ENCODE peak calls at places on chromosome 18, in nine cellular contexts. One of them, this sample, is unnamed.

GRCh38 chr18:49017813-49018552 is 67.2 kb upstream of the SMAD7 start:
- DNase-seq in spleen: peak
- DNase-seq in Karpas-422: no peak
- DNase-seq in CD8-positive, alpha-beta memory T cell: no peak
- DNase-seq in SK-N-SH: peak
- DNase-seq in small intestine: no peak
- DNase-seq in breast epithelium: peak
- DNase-seq in colonic mucosa: peak
- DNase-seq in keratinocyte: no peak
- DNase-seq in this sample: no peak

GRCh38 chr18:8364385-8364784 is 244.9 kb upstream of the RAB12 start:
- DNase-seq in spleen: no peak
- DNase-seq in Karpas-422: no peak
- DNase-seq in CD8-positive, alpha-beta memory T cell: no peak
- DNase-seq in SK-N-SH: no peak
- DNase-seq in small intestine: no peak
- DNase-seq in breast epithelium: no peak
- DNase-seq in colonic mucosa: no peak
- DNase-seq in keratinocyte: no peak
- DNase-seq in this sample: no peak

GRCh38 chr18:3060667-3061580 is 48.0 kb upstream of the LPIN2 start:
- DNase-seq in spleen: no peak
- DNase-seq in Karpas-422: no peak
- DNase-seq in CD8-positive, alpha-beta memory T cell: peak
- DNase-seq in SK-N-SH: no peak
- DNase-seq in small intestine: no peak
- DNase-seq in breast epithelium: no peak
- DNase-seq in colonic mucosa: no peak
- DNase-seq in keratinocyte: no peak
- DNase-seq in this sample: no peak

GRCh38 chr18:53541924-53542323 is 682.5 kb downstream of the MBD2 start:
- DNase-seq in spleen: no peak
- DNase-seq in Karpas-422: no peak
- DNase-seq in CD8-positive, alpha-beta memory T cell: no peak
- DNase-seq in SK-N-SH: no peak
- DNase-seq in small intestine: no peak
- DNase-seq in breast epithelium: no peak
- DNase-seq in colonic mucosa: no peak
- DNase-seq in keratinocyte: no peak
- DNase-seq in this sample: no peak

GRCh38 chr18:75244336-75244735 is 33.7 kb downstream of the TSHZ1 start:
- DNase-seq in spleen: no peak
- DNase-seq in Karpas-422: no peak
- DNase-seq in CD8-positive, alpha-beta memory T cell: no peak
- DNase-seq in SK-N-SH: peak
- DNase-seq in small intestine: peak
- DNase-seq in breast epithelium: no peak
- DNase-seq in colonic mucosa: no peak
- DNase-seq in keratinocyte: no peak
- DNase-seq in this sample: peak

GRCh38 chr18:45014047-45014501 is 333.4 kb downstream of the SETBP1 start:
- DNase-seq in spleen: no peak
- DNase-seq in Karpas-422: no peak
- DNase-seq in CD8-positive, alpha-beta memory T cell: no peak
- DNase-seq in SK-N-SH: peak
- DNase-seq in small intestine: no peak
- DNase-seq in breast epithelium: peak
- DNase-seq in colonic mucosa: no peak
- DNase-seq in keratinocyte: peak
- DNase-seq in this sample: no peak

GRCh38 chr18:32803571-32803970 is 30.7 kb upstream of the KLHL14 start:
- DNase-seq in spleen: no peak
- DNase-seq in Karpas-422: peak
- DNase-seq in CD8-positive, alpha-beta memory T cell: no peak
- DNase-seq in SK-N-SH: no peak
- DNase-seq in small intestine: no peak
- DNase-seq in breast epithelium: no peak
- DNase-seq in colonic mucosa: no peak
- DNase-seq in keratinocyte: no peak
- DNase-seq in this sample: no peak

GRCh38 chr18:49023938-49024341 is 73.2 kb upstream of the SMAD7 start:
- DNase-seq in spleen: peak
- DNase-seq in Karpas-422: no peak
- DNase-seq in CD8-positive, alpha-beta memory T cell: no peak
- DNase-seq in SK-N-SH: no peak
- DNase-seq in small intestine: no peak
- DNase-seq in breast epithelium: peak
- DNase-seq in colonic mucosa: peak
- DNase-seq in keratinocyte: no peak
- DNase-seq in this sample: no peak

GRCh38 chr18:36829362-36830140 is 624 bp downstream of the KIAA1328 start:
- DNase-seq in spleen: no peak
- DNase-seq in Karpas-422: peak
- DNase-seq in CD8-positive, alpha-beta memory T cell: no peak
- DNase-seq in SK-N-SH: no peak
- DNase-seq in small intestine: peak
- DNase-seq in breast epithelium: no peak
- DNase-seq in colonic mucosa: peak
- DNase-seq in keratinocyte: no peak
- DNase-seq in this sample: no peak

GRCh38 chr18:35005963-35006577 is 35.1 kb upstream of the MAPRE2 start:
- DNase-seq in spleen: no peak
- DNase-seq in Karpas-422: peak
- DNase-seq in CD8-positive, alpha-beta memory T cell: peak
- DNase-seq in SK-N-SH: peak
- DNase-seq in small intestine: peak
- DNase-seq in breast epithelium: no peak
- DNase-seq in colonic mucosa: no peak
- DNase-seq in keratinocyte: no peak
- DNase-seq in this sample: no peak

GRCh38 chr18:58861353-58861752 is 3.3 kb upstream of the ZNF532 start:
- DNase-seq in spleen: no peak
- DNase-seq in Karpas-422: no peak
- DNase-seq in CD8-positive, alpha-beta memory T cell: no peak
- DNase-seq in SK-N-SH: no peak
- DNase-seq in small intestine: no peak
- DNase-seq in breast epithelium: no peak
- DNase-seq in colonic mucosa: no peak
- DNase-seq in keratinocyte: no peak
- DNase-seq in this sample: no peak

GRCh38 chr18:8946046-8946838 is 156.3 kb upstream of the NDUFV2 start:
- DNase-seq in spleen: no peak
- DNase-seq in Karpas-422: no peak
- DNase-seq in CD8-positive, alpha-beta memory T cell: no peak
- DNase-seq in SK-N-SH: no peak
- DNase-seq in small intestine: no peak
- DNase-seq in breast epithelium: no peak
- DNase-seq in colonic mucosa: no peak
- DNase-seq in keratinocyte: peak
- DNase-seq in this sample: no peak

GRCh38 chr18:32276896-32277295 is 87.1 kb downstream of the MEP1B start:
- DNase-seq in spleen: no peak
- DNase-seq in Karpas-422: no peak
- DNase-seq in CD8-positive, alpha-beta memory T cell: no peak
- DNase-seq in SK-N-SH: no peak
- DNase-seq in small intestine: no peak
- DNase-seq in breast epithelium: no peak
- DNase-seq in colonic mucosa: no peak
- DNase-seq in keratinocyte: no peak
- DNase-seq in this sample: no peak

DNA sequence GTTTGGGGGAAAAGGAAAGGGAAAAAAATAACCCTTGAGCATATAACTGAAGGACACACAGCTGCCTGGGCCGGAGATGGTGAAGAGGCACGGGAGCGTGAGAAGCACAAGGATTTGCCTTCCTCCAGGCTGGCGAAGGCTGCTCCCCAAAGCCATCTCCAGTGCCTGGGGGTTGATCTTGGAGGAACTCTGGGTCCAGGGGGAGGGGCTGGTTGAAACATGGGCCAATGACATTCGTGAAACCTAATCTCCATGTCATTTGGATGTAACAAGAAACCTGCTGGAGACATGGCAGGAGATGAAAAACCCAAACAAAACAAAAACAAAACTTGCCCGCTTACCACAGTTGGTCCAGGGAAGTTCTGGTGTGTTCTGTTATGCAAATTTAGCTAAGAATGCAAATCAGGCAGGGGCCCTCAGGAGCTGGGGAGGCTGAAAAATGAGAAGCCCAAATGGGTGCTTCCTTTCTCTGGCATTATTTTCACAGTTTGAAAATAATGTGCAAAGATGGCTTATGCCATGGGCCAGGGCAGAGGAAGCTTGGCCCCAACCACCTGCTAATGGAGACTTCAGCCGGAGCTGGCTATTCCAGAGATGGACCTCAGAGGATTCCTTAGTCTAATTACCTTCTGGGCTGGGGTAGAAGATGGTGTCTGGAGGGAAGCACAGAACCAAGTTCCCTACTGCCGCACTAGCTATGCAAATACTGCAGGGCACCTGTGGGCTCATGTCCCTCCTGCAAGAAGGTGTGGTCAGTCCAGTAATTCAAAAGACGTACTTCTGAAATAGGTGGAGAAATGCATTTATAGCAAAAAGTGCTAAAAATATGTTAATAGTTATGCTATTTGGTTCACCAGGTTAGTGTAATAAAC is 180.9 kb downstream of the BCL2 start:
- DNase-seq in spleen: peak
- DNase-seq in Karpas-422: peak
- DNase-seq in CD8-positive, alpha-beta memory T cell: no peak
- DNase-seq in SK-N-SH: no peak
- DNase-seq in small intestine: no peak
- DNase-seq in breast epithelium: no peak
- DNase-seq in colonic mucosa: no peak
- DNase-seq in keratinocyte: no peak
- DNase-seq in this sample: no peak
- H3K27ac ChIP-seq in spleen: peak
- H3K27ac ChIP-seq in Karpas-422: peak
- H3K27ac ChIP-seq in CD8-positive, alpha-beta memory T cell: no peak
- H3K27ac ChIP-seq in SK-N-SH: no peak
- H3K27ac ChIP-seq in small intestine: no peak
- H3K27ac ChIP-seq in breast epithelium: peak
- H3K27ac ChIP-seq in colonic mucosa: no peak
- H3K27ac ChIP-seq in keratinocyte: no peak
- H3K27ac ChIP-seq in this sample: no peak

DNA sequence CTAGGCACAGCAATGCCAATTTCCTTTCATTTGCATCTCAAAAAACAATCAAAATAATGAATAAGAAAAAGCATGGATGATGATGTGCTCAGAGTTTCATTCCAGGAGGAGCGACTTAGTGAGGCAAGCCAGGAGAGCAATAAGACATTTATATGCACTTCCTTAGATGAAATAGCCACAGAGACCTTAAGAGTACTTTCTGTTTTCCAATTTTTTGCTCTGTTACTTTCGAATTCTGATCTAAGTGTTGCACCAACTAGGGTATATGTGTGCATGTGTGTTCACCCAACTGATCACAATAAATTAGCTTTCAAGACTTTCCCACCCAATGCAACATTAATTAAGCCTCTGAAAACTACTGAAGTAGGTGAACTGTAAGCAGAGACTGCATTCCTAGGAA is 709 bp downstream of the RAB27B start:
- DNase-seq in spleen: no peak
- DNase-seq in Karpas-422: no peak
- DNase-seq in CD8-positive, alpha-beta memory T cell: no peak
- DNase-seq in SK-N-SH: no peak
- DNase-seq in small intestine: peak
- DNase-seq in breast epithelium: no peak
- DNase-seq in colonic mucosa: no peak
- DNase-seq in keratinocyte: no peak
- DNase-seq in this sample: no peak
- H3K4me3 ChIP-seq in spleen: peak
- H3K4me3 ChIP-seq in Karpas-422: no peak
- H3K4me3 ChIP-seq in CD8-positive, alpha-beta memory T cell: peak
- H3K4me3 ChIP-seq in SK-N-SH: peak
- H3K4me3 ChIP-seq in small intestine: peak
- H3K4me3 ChIP-seq in breast epithelium: no peak
- H3K4me3 ChIP-seq in colonic mucosa: peak
- H3K4me3 ChIP-seq in keratinocyte: peak
- H3K4me3 ChIP-seq in this sample: peak

GRCh38 chr18:12518326-12518725 is 110.6 kb downstream of the PRELID3A start:
- DNase-seq in spleen: no peak
- DNase-seq in Karpas-422: no peak
- DNase-seq in CD8-positive, alpha-beta memory T cell: no peak
- DNase-seq in SK-N-SH: no peak
- DNase-seq in small intestine: no peak
- DNase-seq in breast epithelium: no peak
- DNase-seq in colonic mucosa: no peak
- DNase-seq in keratinocyte: no peak
- DNase-seq in this sample: no peak

GRCh38 chr18:12517142-12517541 is 109.4 kb downstream of the PRELID3A start:
- DNase-seq in spleen: no peak
- DNase-seq in Karpas-422: no peak
- DNase-seq in CD8-positive, alpha-beta memory T cell: no peak
- DNase-seq in SK-N-SH: no peak
- DNase-seq in small intestine: no peak
- DNase-seq in breast epithelium: no peak
- DNase-seq in colonic mucosa: no peak
- DNase-seq in keratinocyte: no peak
- DNase-seq in this sample: no peak

GRCh38 chr18:12518832-12519534 is 111.3 kb downstream of the PRELID3A start:
- DNase-seq in spleen: no peak
- DNase-seq in Karpas-422: no peak
- DNase-seq in CD8-positive, alpha-beta memory T cell: no peak
- DNase-seq in SK-N-SH: no peak
- DNase-seq in small intestine: no peak
- DNase-seq in breast epithelium: no peak
- DNase-seq in colonic mucosa: no peak
- DNase-seq in keratinocyte: no peak
- DNase-seq in this sample: no peak

GRCh38 chr18:12516049-12516677 is 108.4 kb downstream of the PRELID3A start:
- DNase-seq in spleen: no peak
- DNase-seq in Karpas-422: no peak
- DNase-seq in CD8-positive, alpha-beta memory T cell: no peak
- DNase-seq in SK-N-SH: no peak
- DNase-seq in small intestine: no peak
- DNase-seq in breast epithelium: no peak
- DNase-seq in colonic mucosa: no peak
- DNase-seq in keratinocyte: no peak
- DNase-seq in this sample: no peak

DNA sequence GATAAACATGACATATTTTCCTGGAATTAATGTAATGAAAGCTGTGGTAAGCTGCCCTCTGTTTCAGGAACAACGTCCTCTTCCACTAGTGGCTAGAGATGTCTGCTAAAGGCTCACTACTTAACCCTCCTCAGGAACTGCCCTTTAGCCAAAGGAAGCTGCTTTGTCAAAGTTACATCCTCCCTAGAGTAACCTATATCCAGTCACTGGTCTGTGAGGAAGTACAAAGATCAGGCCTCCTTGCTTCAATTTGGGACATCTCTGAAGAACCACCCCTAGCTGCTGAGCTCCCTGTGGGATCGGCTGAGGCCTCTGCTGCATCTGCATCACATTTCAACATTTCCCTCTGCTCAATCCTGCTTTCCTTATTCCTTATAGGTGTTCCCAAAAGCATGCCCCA is 107.8 kb downstream of the PRELID3A start:
- DNase-seq in spleen: no peak
- DNase-seq in Karpas-422: no peak
- DNase-seq in CD8-positive, alpha-beta memory T cell: no peak
- DNase-seq in SK-N-SH: no peak
- DNase-seq in small intestine: no peak
- DNase-seq in breast epithelium: no peak
- DNase-seq in colonic mucosa: no peak
- DNase-seq in keratinocyte: no peak
- DNase-seq in this sample: no peak
- H3K27ac ChIP-seq in spleen: no peak
- H3K27ac ChIP-seq in Karpas-422: no peak
- H3K27ac ChIP-seq in CD8-positive, alpha-beta memory T cell: no peak
- H3K27ac ChIP-seq in SK-N-SH: no peak
- H3K27ac ChIP-seq in small intestine: no peak
- H3K27ac ChIP-seq in breast epithelium: no peak
- H3K27ac ChIP-seq in colonic mucosa: no peak
- H3K27ac ChIP-seq in keratinocyte: no peak
- H3K27ac ChIP-seq in this sample: peak

GRCh38 chr18:46715062-46715461 is 41.8 kb downstream of the ST8SIA5 start:
- DNase-seq in spleen: no peak
- DNase-seq in Karpas-422: no peak
- DNase-seq in CD8-positive, alpha-beta memory T cell: no peak
- DNase-seq in SK-N-SH: no peak
- DNase-seq in small intestine: no peak
- DNase-seq in breast epithelium: no peak
- DNase-seq in colonic mucosa: no peak
- DNase-seq in keratinocyte: no peak
- DNase-seq in this sample: no peak
- H3K4me3 ChIP-seq in spleen: no peak
- H3K4me3 ChIP-seq in Karpas-422: no peak
- H3K4me3 ChIP-seq in CD8-positive, alpha-beta memory T cell: no peak
- H3K4me3 ChIP-seq in SK-N-SH: no peak
- H3K4me3 ChIP-seq in small intestine: no peak
- H3K4me3 ChIP-seq in breast epithelium: no peak
- H3K4me3 ChIP-seq in colonic mucosa: no peak
- H3K4me3 ChIP-seq in keratinocyte: no peak
- H3K4me3 ChIP-seq in this sample: no peak

This sample was measured in heart right ventricle.